ENCODE peak calls at places on chromosomes 12 and 14, in seven cellular contexts. One of them, this sample, is unnamed.

GRCh38 chr12:66187016-66187415 is 2.0 kb upstream of the IRAK3 start:
- DNase-seq in right lobe of liver: no peak
- DNase-seq in sigmoid colon: no peak
- DNase-seq in IMR-90: no peak
- DNase-seq in gastrocnemius medialis: no peak
- DNase-seq in heart left ventricle: no peak
- DNase-seq in A549: no peak
- DNase-seq in this sample: no peak

GRCh38 chr12:43675048-43675904 is 83.3 kb downstream of the PUS7L start:
- DNase-seq in right lobe of liver: no peak
- DNase-seq in sigmoid colon: no peak
- DNase-seq in IMR-90: no peak
- DNase-seq in gastrocnemius medialis: no peak
- DNase-seq in heart left ventricle: no peak
- DNase-seq in A549: no peak
- DNase-seq in this sample: no peak

GRCh38 chr14:77508876-77509275 is 10.3 kb upstream of the ISM2 start:
- DNase-seq in right lobe of liver: no peak
- DNase-seq in sigmoid colon: no peak
- DNase-seq in IMR-90: no peak
- DNase-seq in gastrocnemius medialis: no peak
- DNase-seq in heart left ventricle: no peak
- DNase-seq in A549: no peak
- DNase-seq in this sample: no peak

GRCh38 chr12:13258212-13258611 is 61.7 kb downstream of the EMP1 start:
- DNase-seq in right lobe of liver: no peak
- DNase-seq in sigmoid colon: no peak
- DNase-seq in IMR-90: no peak
- DNase-seq in gastrocnemius medialis: no peak
- DNase-seq in heart left ventricle: no peak
- DNase-seq in A549: no peak
- DNase-seq in this sample: no peak

GRCh38 chr12:58645946-58646345 is 274.4 kb downstream of the LRIG3 start:
- DNase-seq in right lobe of liver: no peak
- DNase-seq in sigmoid colon: no peak
- DNase-seq in IMR-90: no peak
- DNase-seq in gastrocnemius medialis: no peak
- DNase-seq in heart left ventricle: no peak
- DNase-seq in A549: no peak
- DNase-seq in this sample: no peak

GRCh38 chr14:104162495-104162894 is 24.1 kb downstream of the KIF26A start:
- DNase-seq in right lobe of liver: no peak
- DNase-seq in sigmoid colon: no peak
- DNase-seq in IMR-90: no peak
- DNase-seq in gastrocnemius medialis: no peak
- DNase-seq in heart left ventricle: no peak
- DNase-seq in A549: no peak
- DNase-seq in this sample: no peak

GRCh38 chr14:79331820-79332219 is 879.5 kb downstream of the DIO2 start:
- DNase-seq in right lobe of liver: no peak
- DNase-seq in sigmoid colon: no peak
- DNase-seq in IMR-90: no peak
- DNase-seq in gastrocnemius medialis: no peak
- DNase-seq in heart left ventricle: no peak
- DNase-seq in A549: no peak
- DNase-seq in this sample: no peak

GRCh38 chr12:130423991-130424857 is 86.5 kb downstream of the PIWIL1 start:
- DNase-seq in right lobe of liver: no peak
- DNase-seq in sigmoid colon: no peak
- DNase-seq in IMR-90: no peak
- DNase-seq in gastrocnemius medialis: no peak
- DNase-seq in heart left ventricle: no peak
- DNase-seq in A549: no peak
- DNase-seq in this sample: peak; percentile 72

GRCh38 chr12:124754949-124755800 is 108.5 kb downstream of the SCARB1 start:
- DNase-seq in right lobe of liver: peak; percentile 74
- DNase-seq in sigmoid colon: peak; percentile 98
- DNase-seq in IMR-90: peak; percentile 67
- DNase-seq in gastrocnemius medialis: peak; percentile 91
- DNase-seq in heart left ventricle: peak; percentile 86
- DNase-seq in A549: no peak
- DNase-seq in this sample: peak; percentile 84

GRCh38 chr14:55383541-55384140 is 28.0 kb downstream of the ATG14 start:
- DNase-seq in right lobe of liver: no peak
- DNase-seq in sigmoid colon: no peak
- DNase-seq in IMR-90: no peak
- DNase-seq in gastrocnemius medialis: peak; percentile 21
- DNase-seq in heart left ventricle: no peak
- DNase-seq in A549: no peak
- DNase-seq in this sample: no peak

GRCh38 chr14:27392153-27392552 is 794.3 kb upstream of the NOVA1 start:
- DNase-seq in right lobe of liver: no peak
- DNase-seq in sigmoid colon: no peak
- DNase-seq in IMR-90: no peak
- DNase-seq in gastrocnemius medialis: no peak
- DNase-seq in heart left ventricle: no peak
- DNase-seq in A549: no peak
- DNase-seq in this sample: no peak

GRCh38 chr12:88552672-88553079 is 27.6 kb downstream of the KITLG start:
- DNase-seq in right lobe of liver: no peak
- DNase-seq in sigmoid colon: no peak
- DNase-seq in IMR-90: peak; percentile 55
- DNase-seq in gastrocnemius medialis: no peak
- DNase-seq in heart left ventricle: no peak
- DNase-seq in A549: peak; percentile 77
- DNase-seq in this sample: no peak

GRCh38 chr14:55191101-55191880 is at the start of gene DLGAP5:
- DNase-seq in right lobe of liver: peak; percentile 93
- DNase-seq in sigmoid colon: peak; percentile 95
- DNase-seq in IMR-90: peak; percentile 94
- DNase-seq in gastrocnemius medialis: peak; percentile 83
- DNase-seq in heart left ventricle: peak; percentile 93
- DNase-seq in A549: peak; percentile 96
- DNase-seq in this sample: peak; percentile 95

GRCh38 chr12:124883263-124883876 is 19.7 kb upstream of the SCARB1 start:
- DNase-seq in right lobe of liver: no peak
- DNase-seq in sigmoid colon: no peak
- DNase-seq in IMR-90: peak; percentile 24
- DNase-seq in gastrocnemius medialis: no peak
- DNase-seq in heart left ventricle: no peak
- DNase-seq in A549: no peak
- DNase-seq in this sample: no peak

GRCh38 chr12:93166891-93167307 is 210.8 kb upstream of the NUDT4 start:
- DNase-seq in right lobe of liver: no peak
- DNase-seq in sigmoid colon: no peak
- DNase-seq in IMR-90: no peak
- DNase-seq in gastrocnemius medialis: no peak
- DNase-seq in heart left ventricle: no peak
- DNase-seq in A549: no peak
- DNase-seq in this sample: no peak
- TF ChIP-seq POLR2A in right lobe of liver: no peak
- TF ChIP-seq POLR2A in sigmoid colon: no peak
- TF ChIP-seq POLR2A in IMR-90: no peak
- TF ChIP-seq POLR2A in gastrocnemius medialis: no peak
- TF ChIP-seq POLR2A in heart left ventricle: no peak
- TF ChIP-seq POLR2A in A549: no peak
- TF ChIP-seq POLR2A in this sample: peak; percentile 19

GRCh38 chr14:36955376-36955775 is 217.0 kb downstream of the SLC25A21 start:
- DNase-seq in right lobe of liver: no peak
- DNase-seq in sigmoid colon: no peak
- DNase-seq in IMR-90: peak; percentile 10
- DNase-seq in gastrocnemius medialis: no peak
- DNase-seq in heart left ventricle: no peak
- DNase-seq in A549: no peak
- DNase-seq in this sample: no peak
- TF ChIP-seq CTCF in right lobe of liver: no peak
- TF ChIP-seq CTCF in sigmoid colon: no peak
- TF ChIP-seq CTCF in IMR-90: no peak
- TF ChIP-seq CTCF in gastrocnemius medialis: no peak
- TF ChIP-seq CTCF in heart left ventricle: no peak
- TF ChIP-seq CTCF in A549: no peak
- TF ChIP-seq CTCF in this sample: no peak

GRCh38 chr14:61751475-61751989 is 10.7 kb upstream of the SNAPC1 start:
- DNase-seq in right lobe of liver: no peak
- DNase-seq in sigmoid colon: no peak
- DNase-seq in IMR-90: no peak
- DNase-seq in gastrocnemius medialis: no peak
- DNase-seq in heart left ventricle: no peak
- DNase-seq in A549: no peak
- DNase-seq in this sample: no peak
- TF ChIP-seq POLR2A in right lobe of liver: no peak
- TF ChIP-seq POLR2A in sigmoid colon: no peak
- TF ChIP-seq POLR2A in IMR-90: no peak
- TF ChIP-seq POLR2A in gastrocnemius medialis: no peak
- TF ChIP-seq POLR2A in heart left ventricle: no peak
- TF ChIP-seq POLR2A in A549: no peak
- TF ChIP-seq POLR2A in this sample: no peak

GRCh38 chr12:78101181-78101876 is 270.6 kb downstream of the NAV3 start:
- DNase-seq in right lobe of liver: no peak
- DNase-seq in sigmoid colon: no peak
- DNase-seq in IMR-90: no peak
- DNase-seq in gastrocnemius medialis: no peak
- DNase-seq in heart left ventricle: no peak
- DNase-seq in A549: no peak
- DNase-seq in this sample: no peak

GRCh38 chr12:78099806-78100205 is 269.1 kb downstream of the NAV3 start:
- DNase-seq in right lobe of liver: no peak
- DNase-seq in sigmoid colon: no peak
- DNase-seq in IMR-90: no peak
- DNase-seq in gastrocnemius medialis: no peak
- DNase-seq in heart left ventricle: no peak
- DNase-seq in A549: no peak
- DNase-seq in this sample: no peak

GRCh38 chr12:78096909-78097597 is 266.4 kb downstream of the NAV3 start:
- DNase-seq in right lobe of liver: no peak
- DNase-seq in sigmoid colon: no peak
- DNase-seq in IMR-90: peak; percentile 69
- DNase-seq in gastrocnemius medialis: no peak
- DNase-seq in heart left ventricle: no peak
- DNase-seq in A549: no peak
- DNase-seq in this sample: no peak

GRCh38 chr12:78101946-78102635 is 271.4 kb downstream of the NAV3 start:
- DNase-seq in right lobe of liver: no peak
- DNase-seq in sigmoid colon: no peak
- DNase-seq in IMR-90: no peak
- DNase-seq in gastrocnemius medialis: no peak
- DNase-seq in heart left ventricle: no peak
- DNase-seq in A549: peak; percentile 32
- DNase-seq in this sample: no peak
- TF ChIP-seq CTCF in right lobe of liver: no peak
- TF ChIP-seq CTCF in sigmoid colon: no peak
- TF ChIP-seq CTCF in IMR-90: no peak
- TF ChIP-seq CTCF in gastrocnemius medialis: no peak
- TF ChIP-seq CTCF in heart left ventricle: no peak
- TF ChIP-seq CTCF in A549: no peak
- TF ChIP-seq CTCF in this sample: no peak

DNA sequence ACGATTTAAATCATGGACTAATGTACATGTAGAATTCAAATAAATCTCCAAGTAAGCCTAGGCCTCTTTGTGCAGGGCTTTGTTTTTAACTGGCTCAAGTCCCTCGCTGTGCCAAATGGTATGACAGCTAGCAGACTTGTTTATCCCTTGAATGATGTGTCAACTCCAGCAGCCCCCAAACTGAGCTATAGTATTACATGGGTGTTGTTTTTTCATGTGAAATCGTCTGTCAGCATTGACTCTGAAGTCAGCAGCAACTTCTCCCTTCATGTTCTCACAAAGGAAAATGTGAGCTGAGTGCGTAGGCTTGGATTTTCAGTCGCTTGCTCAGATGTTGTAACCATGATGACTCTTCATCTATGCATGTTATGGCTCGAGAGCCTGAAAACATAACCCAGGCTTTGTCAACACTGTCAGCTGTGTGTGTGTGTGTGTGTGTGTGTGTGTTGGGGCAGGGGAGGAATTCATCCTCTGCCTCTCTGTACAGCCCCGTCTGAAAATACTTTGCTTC is 73.3 kb downstream of the PTHLH start:
- DNase-seq in right lobe of liver: no peak
- DNase-seq in sigmoid colon: no peak
- DNase-seq in IMR-90: peak; percentile 100
- DNase-seq in gastrocnemius medialis: no peak
- DNase-seq in heart left ventricle: no peak
- DNase-seq in A549: peak; percentile 66
- DNase-seq in this sample: no peak
- TF ChIP-seq POLR2A in right lobe of liver: no peak
- TF ChIP-seq POLR2A in sigmoid colon: no peak
- TF ChIP-seq POLR2A in IMR-90: no peak
- TF ChIP-seq POLR2A in gastrocnemius medialis: no peak
- TF ChIP-seq POLR2A in heart left ventricle: no peak
- TF ChIP-seq POLR2A in A549: no peak
- TF ChIP-seq POLR2A in this sample: no peak

DNA sequence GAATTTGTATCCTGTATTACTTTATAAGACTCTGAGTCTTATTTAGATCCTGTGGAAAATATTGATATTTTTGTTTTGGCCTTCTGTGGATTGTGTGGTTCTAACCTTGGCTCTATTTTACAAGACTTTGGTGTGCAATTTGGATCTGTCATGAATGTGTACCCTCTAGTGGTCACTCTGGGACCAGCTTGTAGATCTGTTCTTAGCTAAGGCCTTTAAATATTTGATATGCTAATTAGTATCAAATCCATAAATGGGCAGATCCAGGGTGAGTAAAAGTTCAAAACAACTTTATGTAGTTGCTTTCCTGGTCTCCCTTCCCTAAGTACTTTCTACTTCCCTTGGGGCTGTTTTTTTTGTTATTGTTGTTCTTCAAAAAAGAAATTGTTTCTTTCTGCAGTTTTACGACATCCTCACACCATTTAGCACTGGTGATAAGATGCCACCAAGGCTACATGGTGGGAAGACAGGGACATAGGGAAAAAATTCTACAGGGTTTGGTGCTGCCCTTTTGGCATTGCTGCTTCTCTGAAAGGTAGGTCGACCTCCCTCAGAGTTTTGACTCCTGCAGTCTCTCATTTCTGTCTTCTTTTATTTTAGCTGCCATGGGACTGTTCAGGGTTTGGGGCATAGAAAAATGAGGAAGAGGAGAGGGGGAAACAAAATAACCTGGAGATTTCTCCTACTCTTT is 238.5 kb downstream of the GPHN start:
- DNase-seq in right lobe of liver: no peak
- DNase-seq in sigmoid colon: no peak
- DNase-seq in IMR-90: peak; percentile 58
- DNase-seq in gastrocnemius medialis: no peak
- DNase-seq in heart left ventricle: no peak
- DNase-seq in A549: peak; percentile 66
- DNase-seq in this sample: no peak
- TF ChIP-seq CTCF in right lobe of liver: peak; percentile 77
- TF ChIP-seq CTCF in sigmoid colon: peak; percentile 20
- TF ChIP-seq CTCF in IMR-90: peak; percentile 52
- TF ChIP-seq CTCF in gastrocnemius medialis: peak; percentile 62
- TF ChIP-seq CTCF in heart left ventricle: peak; percentile 48
- TF ChIP-seq CTCF in A549: peak; percentile 45
- TF ChIP-seq CTCF in this sample: peak; percentile 45

DNA sequence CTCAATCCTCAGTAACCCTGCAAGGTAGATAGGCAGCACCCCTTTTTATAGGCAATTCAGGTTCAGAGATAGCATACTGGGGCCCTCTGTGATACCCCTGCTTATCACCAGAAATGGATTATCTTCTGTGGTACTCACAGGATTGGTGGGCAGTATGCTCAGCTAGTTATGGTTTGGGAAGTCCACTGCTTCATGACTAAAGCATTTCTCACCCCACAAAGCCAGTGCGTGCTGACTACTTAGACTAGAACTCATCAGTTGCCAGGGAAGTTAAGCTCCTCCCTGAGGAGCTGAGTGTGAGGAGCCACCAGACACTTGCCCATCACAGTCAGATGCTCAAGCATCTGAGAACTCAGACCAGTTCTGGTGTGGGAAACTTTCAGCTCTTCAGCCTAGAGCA is 76.3 kb downstream of the SCAF11 start:
- DNase-seq in right lobe of liver: no peak
- DNase-seq in sigmoid colon: no peak
- DNase-seq in IMR-90: peak; percentile 91
- DNase-seq in gastrocnemius medialis: no peak
- DNase-seq in heart left ventricle: no peak
- DNase-seq in A549: peak; percentile 12
- DNase-seq in this sample: no peak
- TF ChIP-seq POLR2A in right lobe of liver: no peak
- TF ChIP-seq POLR2A in sigmoid colon: no peak
- TF ChIP-seq POLR2A in IMR-90: no peak
- TF ChIP-seq POLR2A in gastrocnemius medialis: no peak
- TF ChIP-seq POLR2A in heart left ventricle: no peak
- TF ChIP-seq POLR2A in A549: no peak
- TF ChIP-seq POLR2A in this sample: no peak